ENCODE peak calls at places on chromosomes 16 and 17, in six cellular contexts. I is gastrocnemius medialis, B is D721Med, X is fibroblast of villous mesenchyme, R is neural progenitor cell, L is AG10803. M is an unnamed sample.
A peak's percentile ranks its signal among the peaks of the same experiment; 100 is the strongest.

GRCh38 chr17:17840751-17841591 is 4.2 kb upstream of the SREBF1 start:
- DNase-seq in I (no peak), B (no peak), X (peak; percentile 53), R (peak; percentile 47), L (peak; percentile 51), M (no peak)

GRCh38 chr16:48535831-48536599 is 74.0 kb downstream of the N4BP1 start:
- DNase-seq in I (no peak), B (no peak), X (peak; percentile 86), R (peak; percentile 55), L (peak; percentile 91), M (no peak)

GRCh38 chr17:8056232-8056975 is 17.5 kb downstream of the ALOX15B start:
- DNase-seq in I (peak; percentile 16), B (no peak), X (peak; percentile 90), R (no peak), L (peak; percentile 63), M (no peak)

GRCh38 chr16:30139895-30140481 is 17.0 kb upstream of the MAPK3 start:
- DNase-seq in I (no peak), B (no peak), X (no peak), R (no peak), L (no peak), M (no peak)

GRCh38 chr17:70332356-70332755 is 163.0 kb downstream of the KCNJ2 start:
- DNase-seq in I (no peak), B (no peak), X (no peak), R (no peak), L (no peak), M (no peak)

GRCh38 chr17:15392326-15392739 is 50.9 kb upstream of the TEKT3 start:
- DNase-seq in I (no peak), B (no peak), X (peak; percentile 66), R (no peak), L (peak; percentile 77), M (no peak)

GRCh38 chr17:10318540-10318939 is 54.3 kb downstream of the MYH13 start:
- DNase-seq in I (no peak), B (no peak), X (no peak), R (no peak), L (no peak), M (no peak)

GRCh38 chr16:1920727-1921155 is 2.5 kb upstream of the HS3ST6 start:
- DNase-seq in I (no peak), B (no peak), X (no peak), R (peak; percentile 93), L (no peak), M (no peak)

GRCh38 chr17:60353773-60354172 is 38.2 kb downstream of the USP32 start:
- DNase-seq in I (no peak), B (no peak), X (no peak), R (no peak), L (peak; percentile 2), M (no peak)

GRCh38 chr17:5249615-5250014 is 15.0 kb upstream of the SCIMP start:
- DNase-seq in I (peak; percentile 19), B (peak; percentile 60), X (peak; percentile 82), R (peak; percentile 72), L (peak; percentile 86), M (no peak)

GRCh38 chr17:17613708-17614114 is 22.2 kb upstream of the PEMT start:
- DNase-seq in I (no peak), B (peak; percentile 47), X (peak; percentile 70), R (peak; percentile 76), L (peak; percentile 74), M (no peak)

GRCh38 chr16:15983898-15984297 is 34.5 kb downstream of the ABCC1 start:
- DNase-seq in I (no peak), B (no peak), X (peak; percentile 39), R (no peak), L (no peak), M (no peak)

GRCh38 chr17:77564278-77564920 is 394.1 kb upstream of the TNRC6C start:
- DNase-seq in I (no peak), B (peak; percentile 7), X (no peak), R (no peak), L (no peak), M (no peak)

GRCh38 chr17:8068736-8069586 is 18.6 kb downstream of the ALOX12B start:
- DNase-seq in I (peak; percentile 17), B (no peak), X (no peak), R (no peak), L (no peak), M (no peak)

GRCh38 chr17:80071116-80071980 is 30.0 kb upstream of the GAA start:
- DNase-seq in I (no peak), B (no peak), X (peak; percentile 57), R (no peak), L (peak; percentile 66), M (no peak)

GRCh38 chr17:63998050-63998720 is at the start of gene PRR29:
- DNase-seq in I (no peak), B (peak; percentile 98), X (peak; percentile 54), R (peak; percentile 96), L (peak; percentile 36), M (peak; percentile 83)

GRCh38 chr16:62014534-62014933 is 21.7 kb downstream of the CDH8 start:
- DNase-seq in I (no peak), B (no peak), X (no peak), R (no peak), L (no peak), M (no peak)

GRCh38 chr17:44389723-44390202 is 314 bp upstream of the ITGA2B start:
- DNase-seq in I (no peak), B (no peak), X (no peak), R (no peak), L (no peak), M (no peak)

GRCh38 chr17:60823520-60823919 is 145.9 kb downstream of the BCAS3 start:
- DNase-seq in I (no peak), B (no peak), X (no peak), R (no peak), L (no peak), M (no peak)

GRCh38 chr16:80527297-80527696 is 13.5 kb upstream of the DYNLRB2 start:
- DNase-seq in I (no peak), B (no peak), X (peak; percentile 49), R (peak; percentile 67), L (peak; percentile 22), M (no peak)

GRCh38 chr16:25771812-25772568 is 80.2 kb downstream of the HS3ST4 start:
- DNase-seq in I (no peak), B (no peak), X (no peak), R (no peak), L (no peak), M (no peak)

DNA sequence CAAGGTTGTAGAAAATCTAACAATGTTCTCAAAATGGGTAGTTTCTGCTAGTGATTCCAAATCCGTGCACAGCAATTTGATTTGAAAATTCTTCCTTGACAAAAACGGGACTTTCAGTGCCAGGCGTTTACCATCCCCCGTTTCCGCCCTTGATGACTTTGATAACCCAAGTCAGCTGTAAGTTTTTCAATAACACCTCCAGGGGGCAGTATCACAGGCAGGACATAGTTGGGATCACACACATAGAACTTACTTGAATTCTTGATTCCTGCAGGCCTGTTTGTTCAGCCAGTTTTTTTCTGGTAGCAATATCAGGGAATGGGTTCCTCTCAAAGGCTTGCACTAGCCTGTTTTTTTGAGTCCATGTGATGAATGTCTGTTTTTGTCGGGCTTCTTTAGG is 5.6 kb downstream of the DUXB start:
- DNase-seq in I (no peak), B (no peak), X (no peak), R (peak; percentile 23), L (no peak), M (no peak)
- TF ChIP-seq CTCF in I (no peak), B (no peak), X (no peak), R (peak; percentile 42), L (peak; percentile 6), M (peak; percentile 52)

DNA sequence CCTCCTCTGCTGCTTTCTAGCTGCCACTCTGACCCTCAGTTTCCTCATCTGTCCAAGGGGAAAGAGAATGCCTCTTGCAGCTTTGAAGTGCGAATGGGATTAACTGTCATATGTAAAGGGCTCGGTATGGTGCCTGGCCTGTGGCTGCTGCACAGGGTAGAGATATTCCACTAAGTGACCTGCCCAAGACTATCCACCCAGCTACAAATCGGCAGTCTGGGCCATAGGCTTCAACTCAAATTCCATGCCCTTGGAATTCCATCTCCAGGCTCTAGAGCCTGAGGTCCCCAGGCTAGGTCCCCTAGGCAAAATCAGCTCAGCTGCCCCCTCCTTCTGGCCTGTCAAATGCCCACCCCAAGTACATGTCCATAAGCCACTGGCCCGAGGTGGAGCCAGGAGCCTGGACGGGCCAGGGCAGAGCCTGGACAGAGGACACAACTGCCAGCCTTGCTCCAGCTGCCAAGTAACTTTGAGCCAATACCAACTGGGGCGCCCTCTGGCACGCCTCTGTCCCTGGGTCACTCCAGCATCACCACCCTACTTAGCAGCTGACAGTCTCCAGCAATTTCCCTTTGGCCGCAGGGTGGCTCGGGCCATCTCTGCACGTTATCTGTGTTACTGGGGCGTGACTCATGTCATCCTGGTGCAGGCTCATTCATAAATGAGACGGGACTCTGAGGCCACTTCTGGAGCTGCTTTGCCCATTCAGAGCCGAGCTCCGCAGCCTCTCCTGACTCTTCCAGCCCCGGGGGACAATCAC is 57.1 kb downstream of the SDK2 start:
- DNase-seq in I (no peak), B (no peak), X (no peak), R (no peak), L (no peak), M (no peak)
- TF ChIP-seq CTCF in I (no peak), B (no peak), X (no peak), R (no peak), L (no peak), M (peak; percentile 31)

GRCh38 chr16:83714286-83714685 is 93.5 kb upstream of the HSBP1 start:
- DNase-seq in I (no peak), B (no peak), X (no peak), R (no peak), L (peak; percentile 9), M (no peak)

GRCh38 chr16:83715217-83715920 is 92.4 kb upstream of the HSBP1 start:
- DNase-seq in I (no peak), B (no peak), X (no peak), R (no peak), L (no peak), M (no peak)

GRCh38 chr16:83720213-83720612 is 87.6 kb upstream of the HSBP1 start:
- DNase-seq in I (no peak), B (no peak), X (no peak), R (no peak), L (no peak), M (no peak)

GRCh38 chr16:83717814-83718213 is 90.0 kb upstream of the HSBP1 start:
- DNase-seq in I (no peak), B (no peak), X (no peak), R (no peak), L (peak; percentile 86), M (no peak)

DNA sequence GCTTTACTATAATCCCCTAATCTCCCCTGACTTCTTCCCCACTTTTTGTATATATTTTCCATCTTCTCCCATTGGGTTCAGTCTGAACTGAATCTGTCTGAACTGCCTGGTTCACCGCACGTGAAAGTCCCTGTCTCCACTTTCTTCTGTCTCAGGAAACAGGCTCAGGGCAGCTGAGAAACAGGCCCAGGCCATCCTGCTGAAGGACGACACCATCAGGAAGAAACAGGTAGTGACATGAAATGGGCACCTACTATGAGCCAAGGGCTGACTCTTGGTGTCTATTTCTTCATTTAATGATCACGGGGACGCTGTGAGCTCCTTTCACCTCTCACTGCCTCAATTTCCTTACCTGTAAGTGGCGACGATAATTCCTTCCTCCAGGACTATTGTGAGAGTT is 90.5 kb upstream of the HSBP1 start:
- DNase-seq in I (no peak), B (no peak), X (no peak), R (peak; percentile 57), L (no peak), M (no peak)
- TF ChIP-seq CTCF in I (no peak), B (peak; percentile 29), X (peak; percentile 16), R (peak; percentile 60), L (no peak), M (peak; percentile 43)

GRCh38 chr17:48952904-48953303 is 8.3 kb upstream of the SNF8 start:
- DNase-seq in I (no peak), B (no peak), X (no peak), R (no peak), L (no peak), M (no peak)

GRCh38 chr17:48951572-48951971 is 6.9 kb upstream of the SNF8 start:
- DNase-seq in I (no peak), B (no peak), X (no peak), R (no peak), L (no peak), M (no peak)

GRCh38 chr17:48954300-48954755 is 9.7 kb upstream of the SNF8 start:
- DNase-seq in I (no peak), B (no peak), X (peak; percentile 77), R (peak; percentile 75), L (peak; percentile 64), M (no peak)
- TF ChIP-seq CTCF in I (no peak), B (peak; percentile 93), X (peak; percentile 81), R (peak; percentile 74), L (peak; percentile 75), M (peak; percentile 55)